ENCODE peak calls at places on chromosomes 3 and 15, in eight cellular contexts. T, U, N, F, K, M, D and Z are unnamed samples.

GRCh38 chr3:28915711-28916481 is 365.0 kb upstream of the RBMS3 start:
- DNase-seq in T (peak), U (peak), N (no peak), F (no peak), K (peak), M (peak), D (peak), Z (no peak)

GRCh38 chr3:124791639-124792111 is 61.4 kb downstream of the UMPS start:
- DNase-seq in T (peak), U (peak), N (no peak), F (no peak), K (peak), M (peak), D (peak), Z (no peak)

GRCh38 chr3:126019683-126020082 is 50.7 kb downstream of the ROPN1B start:
- DNase-seq in T (no peak), U (no peak), N (no peak), F (no peak), K (no peak), M (no peak), D (no peak), Z (no peak)

GRCh38 chr3:186025161-186025560 is 83.7 kb downstream of the ETV5 start:
- DNase-seq in T (no peak), U (no peak), N (no peak), F (no peak), K (peak), M (peak), D (peak), Z (no peak)

GRCh38 chr3:54349231-54349647 is 226.9 kb downstream of the CACNA2D3 start:
- DNase-seq in T (no peak), U (no peak), N (no peak), F (no peak), K (no peak), M (no peak), D (no peak), Z (no peak)

GRCh38 chr3:133330043-133330442 is 69.8 kb upstream of the BFSP2 start:
- DNase-seq in T (no peak), U (no peak), N (no peak), F (no peak), K (peak), M (no peak), D (no peak), Z (no peak)

GRCh38 chr3:146169891-146170290 is 8.9 kb upstream of the PLOD2 start:
- DNase-seq in T (no peak), U (no peak), N (no peak), F (no peak), K (no peak), M (peak), D (no peak), Z (no peak)

GRCh38 chr3:147412917-147413711 is 3.9 kb downstream of the ZIC1 start:
- DNase-seq in T (no peak), U (no peak), N (no peak), F (no peak), K (peak), M (no peak), D (no peak), Z (peak)

GRCh38 chr15:68498076-68498475 is 66.1 kb upstream of the ITGA11 start:
- DNase-seq in T (no peak), U (no peak), N (no peak), F (no peak), K (no peak), M (no peak), D (no peak), Z (no peak)

GRCh38 chr15:56342653-56343052 is 22.6 kb upstream of the TEX9 start:
- DNase-seq in T (no peak), U (no peak), N (no peak), F (no peak), K (peak), M (peak), D (peak), Z (no peak)

GRCh38 chr3:124410471-124410870 is 319.8 kb upstream of the UMPS start:
- DNase-seq in T (no peak), U (no peak), N (no peak), F (no peak), K (no peak), M (peak), D (peak), Z (no peak)

GRCh38 chr3:52044869-52045616 is 11.3 kb downstream of the DUSP7 start:
- DNase-seq in T (no peak), U (peak), N (no peak), F (no peak), K (no peak), M (no peak), D (no peak), Z (no peak)
- TF ChIP-seq CTCF in T (no peak), U (peak), N (no peak), F (no peak), K (no peak), M (no peak), D (no peak), Z (no peak)

GRCh38 chr3:38560284-38560683 is 64.1 kb downstream of the EXOG start:
- DNase-seq in T (no peak), U (no peak), N (no peak), F (no peak), K (no peak), M (no peak), D (no peak), Z (no peak)
- TF ChIP-seq CTCF in T (no peak), U (no peak), N (no peak), F (no peak), K (no peak), M (peak), D (no peak), Z (no peak)

DNA sequence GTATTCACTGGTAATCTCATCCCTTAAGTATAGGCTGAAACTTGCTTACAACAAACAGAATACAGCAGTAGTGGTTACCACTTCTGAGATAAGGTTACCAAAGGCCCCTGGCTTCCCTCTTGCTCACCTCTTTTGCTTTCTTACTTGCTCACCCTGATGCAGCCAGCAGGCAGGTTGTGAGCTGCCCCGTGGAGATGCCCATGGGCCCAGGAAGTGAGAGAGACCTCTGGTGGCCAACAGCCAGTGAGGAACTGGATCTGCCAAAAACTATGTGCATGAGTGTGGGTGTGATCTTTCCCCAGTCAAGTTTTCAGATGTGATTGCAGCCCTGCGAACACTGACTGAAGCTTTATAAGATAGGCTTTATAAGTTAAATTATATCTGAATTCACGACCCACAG is 48.7 kb downstream of the NMNAT3 start:
- DNase-seq in T (peak), U (peak), N (no peak), F (no peak), K (no peak), M (peak), D (peak), Z (peak)
- TF ChIP-seq CTCF in T (no peak), U (peak), N (no peak), F (peak), K (peak), M (no peak), D (peak), Z (no peak)

GRCh38 chr3:188279696-188280398 is 125.9 kb downstream of the LPP start:
- DNase-seq in T (no peak), U (no peak), N (no peak), F (no peak), K (peak), M (no peak), D (no peak), Z (no peak)
- TF ChIP-seq CTCF in T (no peak), U (no peak), N (no peak), F (no peak), K (no peak), M (no peak), D (no peak), Z (no peak)

GRCh38 chr15:57611119-57611518 is 19.4 kb downstream of the MYZAP start:
- DNase-seq in T (peak), U (no peak), N (no peak), F (no peak), K (no peak), M (no peak), D (no peak), Z (no peak)

GRCh38 chr15:57610130-57610529 is 18.4 kb downstream of the MYZAP start:
- DNase-seq in T (peak), U (peak), N (no peak), F (no peak), K (peak), M (peak), D (peak), Z (no peak)

GRCh38 chr15:57606816-57607215 is 15.1 kb downstream of the MYZAP start:
- DNase-seq in T (no peak), U (no peak), N (no peak), F (no peak), K (no peak), M (no peak), D (no peak), Z (no peak)

GRCh38 chr15:57607570-57608000 is 15.9 kb downstream of the MYZAP start:
- DNase-seq in T (peak), U (peak), N (peak), F (no peak), K (peak), M (peak), D (peak), Z (no peak)

DNA sequence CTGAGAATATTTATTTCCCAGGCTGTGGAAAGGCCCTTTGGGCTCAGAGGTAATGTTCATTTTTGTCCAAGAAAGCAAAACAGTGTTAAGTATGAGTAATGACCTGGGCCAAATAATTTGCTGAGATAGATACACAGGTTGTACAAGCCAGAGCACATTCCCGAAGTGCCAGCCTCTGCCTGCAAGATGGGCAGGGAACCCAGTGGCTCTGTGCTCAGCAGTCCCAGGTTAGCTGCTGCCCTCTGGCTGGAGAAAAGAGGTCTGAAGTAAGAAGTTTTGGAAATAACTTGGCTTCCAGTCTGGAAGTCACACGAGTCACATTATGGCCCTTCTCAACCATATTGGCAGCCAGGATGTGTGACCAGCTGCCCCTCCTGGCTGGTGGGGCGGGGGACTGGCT is 20.2 kb downstream of the MYZAP start:
- DNase-seq in T (peak), U (no peak), N (no peak), F (no peak), K (peak), M (peak), D (peak), Z (no peak)
- TF ChIP-seq CTCF in T (no peak), U (no peak), N (peak), F (no peak), K (peak), M (peak), D (peak), Z (no peak)

DNA sequence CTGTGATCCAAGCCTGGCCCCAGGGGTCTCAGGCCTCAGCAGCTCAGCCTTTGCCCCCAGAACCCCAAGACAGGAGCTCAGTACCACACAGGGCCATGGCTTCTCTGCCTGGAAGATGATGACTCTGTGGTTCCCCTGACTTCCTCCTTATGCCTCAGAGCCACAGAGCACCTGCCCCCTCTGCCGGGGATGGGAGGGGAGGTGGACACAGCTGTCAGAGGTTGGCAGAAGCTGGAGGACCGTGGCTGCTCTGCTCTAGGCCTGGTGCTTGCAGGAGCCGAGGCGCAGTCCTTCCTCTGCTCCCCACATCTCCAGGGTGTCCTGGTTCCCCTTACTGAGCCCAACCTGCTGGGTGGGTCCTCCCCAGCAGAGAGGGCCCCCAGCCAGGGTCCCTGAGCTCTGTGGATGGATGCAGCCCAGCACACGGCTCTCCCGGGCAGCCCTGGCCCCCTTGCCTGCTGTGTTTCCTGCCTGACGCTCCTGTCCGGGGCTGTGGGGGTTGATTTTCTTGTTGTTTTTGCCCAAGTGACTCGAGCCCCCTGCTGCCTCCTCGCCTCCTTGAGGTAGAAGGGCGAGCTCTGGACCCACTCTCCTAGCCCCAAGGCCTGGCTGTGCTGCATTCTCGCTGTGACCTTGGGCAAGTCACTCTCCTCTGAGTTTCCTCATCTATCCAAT is 36.6 kb downstream of the PSTPIP1 start:
- DNase-seq in T (no peak), U (peak), N (no peak), F (peak), K (peak), M (no peak), D (no peak), Z (peak)
- TF ChIP-seq CTCF in T (no peak), U (peak), N (no peak), F (no peak), K (no peak), M (no peak), D (no peak), Z (peak)

GRCh38 chr3:187708696-187709095 is 6.3 kb upstream of the RTP2 start:
- DNase-seq in T (no peak), U (no peak), N (no peak), F (no peak), K (no peak), M (no peak), D (no peak), Z (no peak)

GRCh38 chr3:187706966-187707365 is 4.6 kb upstream of the RTP2 start:
- DNase-seq in T (peak), U (no peak), N (no peak), F (no peak), K (no peak), M (no peak), D (no peak), Z (no peak)

GRCh38 chr3:187705164-187705563 is 2.8 kb upstream of the RTP2 start:
- DNase-seq in T (no peak), U (no peak), N (no peak), F (no peak), K (no peak), M (no peak), D (no peak), Z (no peak)

GRCh38 chr3:187713504-187713903 is 11.1 kb upstream of the RTP2 start:
- DNase-seq in T (no peak), U (peak), N (no peak), F (no peak), K (no peak), M (peak), D (peak), Z (no peak)

DNA sequence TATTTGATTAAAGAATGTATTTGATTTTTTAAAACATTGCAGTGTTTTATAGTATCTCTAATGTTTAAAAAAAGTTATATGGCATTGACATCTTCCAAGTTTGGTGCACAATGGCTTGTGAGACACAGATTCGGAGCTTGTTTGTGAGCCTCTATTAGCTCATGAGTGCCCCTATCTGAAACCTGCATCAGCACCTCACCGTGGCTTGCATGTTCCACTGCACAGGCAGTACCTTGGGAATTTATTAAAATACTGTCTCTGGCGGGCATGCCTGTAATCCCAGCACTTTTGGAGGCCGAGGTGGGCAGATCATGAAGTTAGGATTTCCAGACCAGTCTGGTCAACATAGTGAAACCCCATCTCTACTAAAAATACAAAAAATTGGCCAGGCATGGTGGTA is 6.8 kb upstream of the RTP2 start:
- DNase-seq in T (no peak), U (no peak), N (no peak), F (no peak), K (no peak), M (no peak), D (no peak), Z (no peak)
- TF ChIP-seq CTCF in T (no peak), U (peak), N (no peak), F (no peak), K (no peak), M (no peak), D (no peak), Z (no peak)